ENCODE peak calls at places on chromosome 15, in six cellular contexts. B is A549, Y is sigmoid colon, K is WTC11, Q is lower leg skin, S is RWPE1. A is an unnamed sample.

GRCh38 chr15:71262599-71262998 is 147.3 kb downstream of the THSD4 start:
- DNase-seq in B (no peak), Y (no peak), S (no peak), Q (no peak), K (no peak), A (no peak)

GRCh38 chr15:81322708-81323253 is 1.2 kb downstream of the STARD5 start:
- DNase-seq in K (no peak), S (peak; percentile 46), Q (no peak), B (no peak), Y (no peak), A (no peak)

GRCh38 chr15:99558571-99558970 is 7.2 kb upstream of the MEF2A start:
- DNase-seq in K (no peak), Q (no peak), S (no peak), B (no peak), Y (no peak), A (no peak)

GRCh38 chr15:92074646-92075045 is 221.1 kb downstream of the SLCO3A1 start:
- DNase-seq in K (no peak), Q (no peak), Y (no peak), B (no peak), S (no peak), A (no peak)

GRCh38 chr15:66848666-66849392 is 146.8 kb downstream of the SMAD6 start:
- DNase-seq in K (no peak), B (no peak), S (no peak), Q (no peak), Y (no peak), A (no peak)

GRCh38 chr15:77160562-77161481 is 89.9 kb upstream of the TSPAN3 start:
- DNase-seq in Y (no peak), S (peak; percentile 51), Q (no peak), B (no peak), K (no peak), A (no peak)

GRCh38 chr15:34079904-34080303 is 21.8 kb downstream of the EMC7 start:
- DNase-seq in Y (no peak), K (no peak), Q (no peak), S (no peak), B (no peak), A (no peak)

GRCh38 chr15:25465835-25466234 is 27.0 kb upstream of the UBE3A start:
- DNase-seq in B (no peak), Q (no peak), K (no peak), Y (no peak), S (no peak), A (no peak)

GRCh38 chr15:76483018-76483417 is 146.4 kb downstream of the ISL2 start:
- DNase-seq in Q (no peak), K (no peak), S (no peak), B (no peak), Y (no peak), A (no peak)

GRCh38 chr15:41926184-41927056 is 32.6 kb upstream of the SPTBN5 start:
- DNase-seq in Q (no peak), S (no peak), Y (no peak), K (no peak), B (no peak), A (peak; percentile 28)

GRCh38 chr15:72353266-72353665 is 22.5 kb downstream of the HEXA start:
- DNase-seq in S (peak; percentile 42), Y (no peak), B (no peak), Q (no peak), K (no peak), A (no peak)

GRCh38 chr15:29225534-29226224 is 43.9 kb downstream of the NSMCE3 start:
- DNase-seq in K (no peak), S (no peak), Y (no peak), B (no peak), Q (no peak), A (no peak)

GRCh38 chr15:41993447-41994170 is 21.3 kb upstream of the EHD4 start:
- DNase-seq in Q (no peak), S (no peak), Y (no peak), K (no peak), B (no peak), A (no peak)

GRCh38 chr15:43880406-43881184 is 53.8 kb downstream of the WDR76 start:
- DNase-seq in S (no peak), B (no peak), Q (no peak), K (no peak), Y (no peak), A (no peak)

GRCh38 chr15:78316211-78317077 is 17.0 kb upstream of the SKIC8 start:
- DNase-seq in K (peak; percentile 59), Y (peak; percentile 55), Q (no peak), S (no peak), B (no peak), A (no peak)

GRCh38 chr15:41473418-41473817 is 20.3 kb upstream of the ITPKA start:
- DNase-seq in B (no peak), Y (no peak), K (no peak), Q (no peak), S (no peak), A (no peak)

GRCh38 chr15:92159906-92160841 is 233.5 kb upstream of the ST8SIA2 start:
- DNase-seq in B (no peak), Q (no peak), K (peak; percentile 49), Y (no peak), S (no peak), A (no peak)

GRCh38 chr15:34085746-34086145 is 15.9 kb downstream of the EMC7 start:
- DNase-seq in Y (no peak), S (no peak), K (no peak), Q (no peak), B (no peak), A (no peak)

GRCh38 chr15:68643216-68643830 is 64.5 kb downstream of the CORO2B start:
- DNase-seq in Q (no peak), S (no peak), B (no peak), Y (peak; percentile 44), K (no peak), A (no peak)

GRCh38 chr15:29821416-29822099 is 710 bp downstream of the TJP1 start:
- DNase-seq in Q (peak; percentile 60), B (peak; percentile 75), S (peak; percentile 77), Y (peak; percentile 88), K (peak; percentile 86), A (peak; percentile 75)

GRCh38 chr15:42737529-42738328 is 801 bp upstream of the CDAN1 start:
- DNase-seq in Y (peak; percentile 58), S (no peak), Q (no peak), B (no peak), K (no peak), A (no peak)

GRCh38 chr15:50816191-50816590 is 50.7 kb upstream of the SPPL2A start:
- DNase-seq in K (no peak), S (peak; percentile 62), B (no peak), Q (no peak), Y (no peak), A (no peak)

GRCh38 chr15:33735143-33735542 is 233.2 kb upstream of the CHRM5 start:
- DNase-seq in Q (no peak), S (no peak), Y (no peak), B (no peak), K (no peak), A (no peak)

GRCh38 chr15:79209116-79209515 is 73.4 kb upstream of the ANKRD34C start:
- DNase-seq in Y (no peak), B (no peak), K (no peak), Q (no peak), S (no peak), A (no peak)

GRCh38 chr15:21267686-21268395 is 172.5 kb downstream of the POTEB3 start:
- DNase-seq in B (no peak), K (no peak), Y (no peak), S (no peak), Q (no peak), A (no peak)

GRCh38 chr15:98433302-98433701 is 215.0 kb upstream of the IGF1R start:
- DNase-seq in Q (no peak), Y (no peak), K (no peak), S (no peak), B (no peak), A (no peak)

GRCh38 chr15:64653757-64654156 is 121.6 kb downstream of the RBPMS2 start:
- DNase-seq in Y (no peak), B (no peak), S (no peak), Q (no peak), K (no peak), A (no peak)

DNA sequence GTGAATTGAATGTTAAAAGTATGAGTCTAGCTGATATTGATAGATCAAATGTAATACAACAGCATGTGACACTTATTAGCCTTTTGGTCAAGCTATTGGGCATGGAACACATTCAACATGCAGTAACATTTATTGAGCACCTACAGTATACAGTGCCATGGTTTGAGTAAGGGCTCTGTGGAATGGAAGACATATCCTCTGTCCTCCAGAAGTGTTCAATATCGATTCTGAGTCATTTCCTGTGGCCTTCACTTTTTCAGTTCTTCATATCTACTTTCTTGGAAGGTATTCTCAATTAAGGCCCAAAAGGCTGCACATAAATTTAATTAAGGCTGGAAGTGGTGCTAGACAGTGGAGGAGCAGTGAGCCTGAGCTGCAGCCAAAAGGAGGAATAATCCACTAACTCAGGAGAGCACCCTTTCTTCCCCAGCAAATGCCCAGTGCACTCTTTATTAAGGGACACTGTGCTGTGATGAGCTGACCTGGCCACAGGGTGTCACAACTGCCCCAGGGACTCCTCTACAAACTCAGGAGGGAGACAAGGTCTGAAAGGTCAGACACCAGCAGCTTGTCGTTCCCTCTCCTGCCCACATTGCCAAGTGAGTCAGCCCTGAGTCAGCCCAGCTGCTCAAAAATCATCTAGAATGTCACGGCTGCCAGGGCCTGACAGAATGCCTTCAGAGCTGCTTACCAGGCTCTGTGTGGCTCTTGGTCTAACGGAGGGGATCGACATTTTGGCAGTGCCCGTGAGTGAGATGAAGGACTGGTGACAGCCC is 544.8 kb downstream of the AGBL1 start:
- DNase-seq in K (peak; percentile 72), Q (peak; percentile 24), Y (peak; percentile 64), B (peak; percentile 97), S (peak; percentile 97), A (peak; percentile 71)
- TF ChIP-seq CTCF in K (peak; percentile 46), Q (no peak), Y (no peak), B (peak; percentile 91), S (peak; percentile 91), A (peak; percentile 48)

GRCh38 chr15:90876512-90877170 is 7.7 kb upstream of the FES start:
- DNase-seq in S (no peak), B (no peak), K (no peak), Y (no peak), Q (no peak), A (no peak)
- TF ChIP-seq CTCF in S (no peak), B (no peak), K (no peak), Y (no peak), Q (no peak), A (no peak)

DNA sequence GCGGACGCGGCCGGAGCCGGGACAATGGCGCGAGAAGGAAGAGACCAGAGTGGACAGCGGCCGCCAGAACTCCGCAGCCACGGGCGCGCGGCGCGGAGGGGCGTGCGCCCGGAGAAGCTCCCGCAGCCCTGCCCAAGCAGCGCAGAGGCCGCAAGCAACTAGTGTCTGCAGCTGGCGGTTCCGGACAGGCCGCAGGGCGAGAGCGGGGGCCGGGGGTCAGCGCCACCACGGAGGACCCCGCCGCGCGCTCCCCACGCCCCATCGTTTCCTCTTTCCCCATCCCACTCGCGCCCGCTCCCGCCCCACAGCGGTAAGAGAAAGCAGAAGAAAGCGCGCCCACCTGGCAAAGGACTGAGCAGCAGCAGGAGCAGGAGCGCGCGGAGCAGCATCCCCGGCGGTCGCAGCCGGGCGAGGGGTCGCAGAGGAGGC is 440 bp downstream of the PRTG start:
- DNase-seq in Q (no peak), B (peak; percentile 41), K (no peak), S (no peak), Y (peak; percentile 72), A (peak; percentile 49)
- TF ChIP-seq CTCF in Q (no peak), B (no peak), K (no peak), S (no peak), Y (no peak), A (no peak)

GRCh38 chr15:39979606-39980005 is 45.7 kb downstream of the EIF2AK4 start:
- DNase-seq in B (no peak), Y (no peak), K (no peak), Q (no peak), S (no peak), A (no peak)

GRCh38 chr15:39974656-39975230 is 40.8 kb downstream of the EIF2AK4 start:
- DNase-seq in B (no peak), Q (no peak), Y (no peak), S (no peak), K (no peak), A (no peak)

GRCh38 chr15:39976291-39977274 is 42.7 kb downstream of the EIF2AK4 start:
- DNase-seq in Q (peak; percentile 40), Y (peak; percentile 82), B (no peak), S (peak; percentile 55), K (peak; percentile 60), A (peak; percentile 25)
- TF ChIP-seq CTCF in Q (no peak), Y (peak; percentile 62), B (no peak), S (peak; percentile 79), K (no peak), A (no peak)

A was measured in endothelial cell.